ENCODE peak calls at places on chromosomes 3 and 15, in six cellular contexts. One of them, this sample, is unnamed. For H3K4me1, the result is how much of the 10 kb centered on the place peaks cover.

GRCh38 chr15:72796515-72797337 is 13.2 kb upstream of the ADPGK start:
- DNase-seq in SK-N-SH: peak
- DNase-seq in uterus: no peak
- DNase-seq in upper lobe of right lung: peak
- DNase-seq in A673: peak
- DNase-seq in mammary epithelial cell: no peak
- DNase-seq in this sample: peak

GRCh38 chr3:128983293-128984069 is 10.4 kb downstream of the CFAP92 start:
- DNase-seq in uterus: no peak
- DNase-seq in mammary epithelial cell: no peak
- DNase-seq in SK-N-SH: no peak
- DNase-seq in A673: no peak
- DNase-seq in upper lobe of right lung: no peak
- DNase-seq in this sample: no peak

GRCh38 chr3:46948830-46949671 is 27.5 kb downstream of the CCDC12 start:
- DNase-seq in upper lobe of right lung: peak
- DNase-seq in mammary epithelial cell: no peak
- DNase-seq in SK-N-SH: no peak
- DNase-seq in uterus: no peak
- DNase-seq in A673: no peak
- DNase-seq in this sample: peak

GRCh38 chr3:152202976-152203626 is 65.6 kb upstream of the MBNL1 start:
- DNase-seq in upper lobe of right lung: no peak
- DNase-seq in uterus: no peak
- DNase-seq in mammary epithelial cell: no peak
- DNase-seq in A673: no peak
- DNase-seq in SK-N-SH: no peak
- DNase-seq in this sample: no peak

GRCh38 chr15:100464895-100465294 is 63.9 kb downstream of the CERS3 start:
- DNase-seq in upper lobe of right lung: no peak
- DNase-seq in mammary epithelial cell: no peak
- DNase-seq in SK-N-SH: no peak
- DNase-seq in A673: no peak
- DNase-seq in uterus: no peak
- DNase-seq in this sample: no peak

GRCh38 chr3:44439499-44440295 is 37.8 kb downstream of the ZNF445 start:
- DNase-seq in A673: peak
- DNase-seq in upper lobe of right lung: peak
- DNase-seq in mammary epithelial cell: no peak
- DNase-seq in uterus: peak
- DNase-seq in SK-N-SH: peak
- DNase-seq in this sample: peak

GRCh38 chr3:189276481-189277190 is 104.9 kb downstream of the TPRG1 start:
- DNase-seq in mammary epithelial cell: peak
- DNase-seq in A673: peak
- DNase-seq in SK-N-SH: no peak
- DNase-seq in upper lobe of right lung: no peak
- DNase-seq in uterus: no peak
- DNase-seq in this sample: peak

GRCh38 chr3:54573922-54574321 is 353.9 kb downstream of the LRTM1 start:
- DNase-seq in uterus: no peak
- DNase-seq in A673: no peak
- DNase-seq in mammary epithelial cell: no peak
- DNase-seq in upper lobe of right lung: no peak
- DNase-seq in SK-N-SH: peak
- DNase-seq in this sample: no peak

GRCh38 chr3:187368251-187368733 is at the start of gene RTP4:
- DNase-seq in A673: no peak
- DNase-seq in SK-N-SH: no peak
- DNase-seq in uterus: peak
- DNase-seq in upper lobe of right lung: no peak
- DNase-seq in mammary epithelial cell: peak
- DNase-seq in this sample: no peak

GRCh38 chr3:78115983-78116382 is 1076.1 kb downstream of the ROBO2 start:
- DNase-seq in mammary epithelial cell: no peak
- DNase-seq in upper lobe of right lung: no peak
- DNase-seq in uterus: no peak
- DNase-seq in A673: no peak
- DNase-seq in SK-N-SH: no peak
- DNase-seq in this sample: no peak

GRCh38 chr3:86990734-86991481 is at the start of gene VGLL3:
- DNase-seq in uterus: peak
- DNase-seq in SK-N-SH: peak
- DNase-seq in mammary epithelial cell: peak
- DNase-seq in A673: peak
- DNase-seq in upper lobe of right lung: peak
- DNase-seq in this sample: peak

GRCh38 chr3:136699271-136699828 is 52.8 kb downstream of the STAG1 start:
- DNase-seq in upper lobe of right lung: no peak
- DNase-seq in mammary epithelial cell: no peak
- DNase-seq in uterus: no peak
- DNase-seq in A673: no peak
- DNase-seq in SK-N-SH: no peak
- DNase-seq in this sample: no peak

GRCh38 chr3:177598110-177598833 is 401.0 kb upstream of the TBL1XR1 start:
- DNase-seq in A673: peak
- DNase-seq in uterus: no peak
- DNase-seq in SK-N-SH: no peak
- DNase-seq in mammary epithelial cell: no peak
- DNase-seq in upper lobe of right lung: no peak
- DNase-seq in this sample: no peak

GRCh38 chr3:161310649-161311423 is 60.5 kb downstream of the SPTSSB start:
- DNase-seq in mammary epithelial cell: no peak
- DNase-seq in upper lobe of right lung: no peak
- DNase-seq in SK-N-SH: no peak
- DNase-seq in A673: no peak
- DNase-seq in uterus: no peak
- DNase-seq in this sample: no peak

GRCh38 chr3:119856695-119857094 is 74.8 kb downstream of the NR1I2 start:
- DNase-seq in uterus: no peak
- DNase-seq in A673: no peak
- DNase-seq in mammary epithelial cell: no peak
- DNase-seq in SK-N-SH: no peak
- DNase-seq in upper lobe of right lung: no peak
- DNase-seq in this sample: no peak

GRCh38 chr3:48222616-48223513 is at the start of gene CAMP:
- DNase-seq in uterus: peak
- DNase-seq in upper lobe of right lung: peak
- DNase-seq in A673: no peak
- DNase-seq in SK-N-SH: peak
- DNase-seq in mammary epithelial cell: peak
- DNase-seq in this sample: peak

GRCh38 chr3:172132159-172132586 is 92.8 kb downstream of the FNDC3B start:
- DNase-seq in uterus: no peak
- DNase-seq in A673: no peak
- DNase-seq in upper lobe of right lung: no peak
- DNase-seq in SK-N-SH: no peak
- DNase-seq in mammary epithelial cell: no peak
- DNase-seq in this sample: no peak

GRCh38 chr15:25733856-25734679 is 129.1 kb downstream of the ATP10A start:
- DNase-seq in A673: no peak
- DNase-seq in upper lobe of right lung: no peak
- DNase-seq in uterus: no peak
- DNase-seq in mammary epithelial cell: no peak
- DNase-seq in SK-N-SH: no peak
- DNase-seq in this sample: no peak

DNA sequence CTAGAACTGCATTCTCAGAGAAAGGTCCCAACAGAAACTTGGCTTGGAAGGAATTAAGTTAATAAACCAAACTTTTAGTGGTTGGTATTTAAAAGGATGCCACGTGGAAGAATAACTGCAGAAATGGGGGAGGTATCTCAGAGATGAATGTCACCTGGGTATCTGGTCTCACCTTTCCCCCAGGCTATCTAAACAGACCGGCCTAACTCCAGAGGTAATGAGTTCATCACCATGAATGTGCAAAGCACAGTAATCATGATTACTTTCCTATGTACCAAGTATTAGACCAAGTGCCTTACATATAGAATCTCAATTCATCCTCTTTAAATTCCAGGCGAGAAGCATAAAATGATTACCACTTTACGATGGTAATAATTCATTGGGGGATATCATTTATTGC is 80.8 kb downstream of the FBN1 start:
- DNase-seq in SK-N-SH: no peak
- DNase-seq in uterus: no peak
- DNase-seq in upper lobe of right lung: no peak
- DNase-seq in mammary epithelial cell: peak
- DNase-seq in A673: no peak
- DNase-seq in this sample: no peak
- H3K27ac ChIP-seq in SK-N-SH: no peak
- H3K27ac ChIP-seq in uterus: no peak
- H3K27ac ChIP-seq in upper lobe of right lung: no peak
- H3K27ac ChIP-seq in mammary epithelial cell: no peak
- H3K27ac ChIP-seq in A673: no peak
- H3K27ac ChIP-seq in this sample: no peak

GRCh38 chr3:13239467-13239760 is 166.2 kb upstream of the IQSEC1 start:
- DNase-seq in upper lobe of right lung: no peak
- DNase-seq in A673: no peak
- DNase-seq in SK-N-SH: no peak
- DNase-seq in uterus: no peak
- DNase-seq in mammary epithelial cell: no peak
- DNase-seq in this sample: no peak

GRCh38 chr3:13236774-13237173 is 163.5 kb upstream of the IQSEC1 start:
- DNase-seq in mammary epithelial cell: no peak
- DNase-seq in A673: no peak
- DNase-seq in uterus: no peak
- DNase-seq in upper lobe of right lung: no peak
- DNase-seq in SK-N-SH: peak
- DNase-seq in this sample: no peak

GRCh38 chr3:13237776-13238490 is 164.7 kb upstream of the IQSEC1 start:
- DNase-seq in A673: no peak
- DNase-seq in upper lobe of right lung: no peak
- DNase-seq in mammary epithelial cell: no peak
- DNase-seq in uterus: no peak
- DNase-seq in SK-N-SH: no peak
- DNase-seq in this sample: no peak

GRCh38 chr3:13240928-13241618 is 167.8 kb upstream of the IQSEC1 start:
- DNase-seq in upper lobe of right lung: no peak
- DNase-seq in uterus: no peak
- DNase-seq in SK-N-SH: no peak
- DNase-seq in mammary epithelial cell: no peak
- DNase-seq in A673: no peak
- DNase-seq in this sample: no peak

DNA sequence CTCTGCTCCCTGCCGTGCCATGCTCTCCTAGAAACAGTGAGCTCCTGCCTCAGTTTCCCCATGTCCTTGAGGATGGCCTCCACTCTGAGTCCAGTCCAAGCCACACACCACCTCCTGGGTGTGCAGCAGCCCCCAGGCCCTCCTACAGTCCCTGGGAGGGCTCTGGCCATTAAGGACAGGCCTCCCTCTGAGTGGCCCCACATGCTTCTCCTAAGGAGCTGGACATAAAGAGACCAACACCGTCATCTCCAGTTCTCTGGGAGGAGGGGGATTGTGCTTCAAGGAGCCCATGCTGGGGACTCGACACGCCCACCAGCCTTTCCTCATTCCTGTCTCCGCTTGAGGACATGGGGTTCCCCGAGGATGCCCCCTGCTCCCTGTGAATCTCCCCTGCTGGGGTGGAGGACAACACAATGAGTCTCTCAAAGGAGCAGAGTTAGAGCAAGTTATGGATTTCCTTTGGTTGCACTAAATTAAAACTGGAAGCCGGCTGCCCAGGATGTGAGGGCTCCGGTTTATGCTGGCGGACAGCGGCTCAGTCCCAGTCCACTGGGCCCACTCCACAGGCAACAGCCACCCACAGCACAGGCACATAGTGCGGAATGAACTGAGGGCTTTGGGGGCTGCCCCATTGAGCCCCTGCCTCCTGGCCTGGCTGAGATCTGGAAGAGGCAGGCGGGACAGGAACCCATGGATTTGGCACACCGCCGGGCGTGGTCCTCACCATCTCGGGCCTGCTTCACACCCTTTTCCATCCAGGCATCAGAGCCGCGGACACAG is 165.6 kb upstream of the IQSEC1 start:
- DNase-seq in A673: no peak
- DNase-seq in mammary epithelial cell: no peak
- DNase-seq in uterus: no peak
- DNase-seq in SK-N-SH: no peak
- DNase-seq in upper lobe of right lung: no peak
- DNase-seq in this sample: no peak
- H3K4me1 ChIP-seq in A673: under half
- H3K4me1 ChIP-seq in mammary epithelial cell: under half
- H3K4me1 ChIP-seq in uterus: under half
- H3K4me1 ChIP-seq in SK-N-SH: under half
- H3K4me1 ChIP-seq in upper lobe of right lung: under half
- H3K4me1 ChIP-seq in this sample: under half

GRCh38 chr3:42265059-42265991 is 660 bp downstream of the CCK start:
- DNase-seq in SK-N-SH: peak
- DNase-seq in uterus: no peak
- DNase-seq in upper lobe of right lung: no peak
- DNase-seq in mammary epithelial cell: no peak
- DNase-seq in A673: no peak
- DNase-seq in this sample: no peak
- H3K4me3 ChIP-seq in SK-N-SH: no peak
- H3K4me3 ChIP-seq in uterus: no peak
- H3K4me3 ChIP-seq in upper lobe of right lung: no peak
- H3K4me3 ChIP-seq in mammary epithelial cell: no peak
- H3K4me3 ChIP-seq in A673: no peak
- H3K4me3 ChIP-seq in this sample: peak

GRCh38 chr3:109362823-109363222 is 25.5 kb upstream of the DPPA4 start:
- DNase-seq in mammary epithelial cell: no peak
- DNase-seq in SK-N-SH: no peak
- DNase-seq in upper lobe of right lung: no peak
- DNase-seq in A673: no peak
- DNase-seq in uterus: no peak
- DNase-seq in this sample: no peak
- H3K27ac ChIP-seq in mammary epithelial cell: no peak
- H3K27ac ChIP-seq in SK-N-SH: no peak
- H3K27ac ChIP-seq in upper lobe of right lung: no peak
- H3K27ac ChIP-seq in A673: no peak
- H3K27ac ChIP-seq in uterus: no peak
- H3K27ac ChIP-seq in this sample: no peak

GRCh38 chr3:52472239-52472783 is 16.9 kb downstream of the NISCH start:
- DNase-seq in mammary epithelial cell: no peak
- DNase-seq in upper lobe of right lung: peak
- DNase-seq in SK-N-SH: no peak
- DNase-seq in A673: no peak
- DNase-seq in uterus: no peak
- DNase-seq in this sample: no peak
- H3K4me1 ChIP-seq in mammary epithelial cell: under half
- H3K4me1 ChIP-seq in upper lobe of right lung: under half
- H3K4me1 ChIP-seq in SK-N-SH: under half
- H3K4me1 ChIP-seq in A673: under half
- H3K4me1 ChIP-seq in uterus: under half
- H3K4me1 ChIP-seq in this sample: half or more

This sample was measured in left ventricle myocardium inferior.